ENCODE peak calls at places on chromosomes 11 and 22, in six cellular contexts. One of them, this sample, is unnamed.

GRCh38 chr22:18085188-18085587 is 7.4 kb downstream of the PEX26 start:
- DNase-seq in M059J: no peak
- DNase-seq in iPS DF 19.7: no peak
- DNase-seq in posterior cingulate gyrus: no peak
- DNase-seq in hippocampal formation: no peak
- DNase-seq in left ventricle myocardium inferior: no peak
- DNase-seq in this sample: no peak

GRCh38 chr11:134589155-134589554 is 177.1 kb upstream of the B3GAT1 start:
- DNase-seq in hippocampal formation: no peak
- DNase-seq in M059J: no peak
- DNase-seq in iPS DF 19.7: no peak
- DNase-seq in left ventricle myocardium inferior: no peak
- DNase-seq in posterior cingulate gyrus: no peak
- DNase-seq in this sample: no peak

GRCh38 chr11:118908931-118909618 is 16.7 kb downstream of the BCL9L start:
- DNase-seq in posterior cingulate gyrus: peak
- DNase-seq in M059J: peak
- DNase-seq in hippocampal formation: peak
- DNase-seq in iPS DF 19.7: no peak
- DNase-seq in left ventricle myocardium inferior: peak
- DNase-seq in this sample: peak

GRCh38 chr11:28618426-28618825 is 510.2 kb downstream of the METTL15 start:
- DNase-seq in left ventricle myocardium inferior: no peak
- DNase-seq in posterior cingulate gyrus: no peak
- DNase-seq in M059J: no peak
- DNase-seq in iPS DF 19.7: no peak
- DNase-seq in hippocampal formation: no peak
- DNase-seq in this sample: no peak

GRCh38 chr22:31950226-31950625 is 5.9 kb downstream of the YWHAH start:
- DNase-seq in left ventricle myocardium inferior: no peak
- DNase-seq in posterior cingulate gyrus: no peak
- DNase-seq in hippocampal formation: peak
- DNase-seq in M059J: no peak
- DNase-seq in iPS DF 19.7: no peak
- DNase-seq in this sample: no peak

GRCh38 chr11:130509942-130510341 is 61.5 kb downstream of the ADAMTS15 start:
- DNase-seq in iPS DF 19.7: no peak
- DNase-seq in left ventricle myocardium inferior: no peak
- DNase-seq in M059J: no peak
- DNase-seq in posterior cingulate gyrus: no peak
- DNase-seq in hippocampal formation: no peak
- DNase-seq in this sample: no peak

GRCh38 chr11:61183645-61184044 is 19.7 kb upstream of the PGA3 start:
- DNase-seq in M059J: no peak
- DNase-seq in iPS DF 19.7: no peak
- DNase-seq in left ventricle myocardium inferior: no peak
- DNase-seq in posterior cingulate gyrus: no peak
- DNase-seq in hippocampal formation: no peak
- DNase-seq in this sample: no peak

GRCh38 chr22:44845191-44845590 is 92.8 kb downstream of the ARHGAP8 start:
- DNase-seq in left ventricle myocardium inferior: no peak
- DNase-seq in iPS DF 19.7: no peak
- DNase-seq in hippocampal formation: no peak
- DNase-seq in M059J: no peak
- DNase-seq in posterior cingulate gyrus: no peak
- DNase-seq in this sample: no peak

GRCh38 chr11:128172046-128172878 is 415.1 kb downstream of the ETS1 start:
- DNase-seq in iPS DF 19.7: no peak
- DNase-seq in posterior cingulate gyrus: peak
- DNase-seq in left ventricle myocardium inferior: peak
- DNase-seq in hippocampal formation: peak
- DNase-seq in M059J: peak
- DNase-seq in this sample: peak

GRCh38 chr11:69293819-69294505 is at the start of gene MYEOV:
- DNase-seq in left ventricle myocardium inferior: no peak
- DNase-seq in hippocampal formation: no peak
- DNase-seq in M059J: peak
- DNase-seq in posterior cingulate gyrus: no peak
- DNase-seq in iPS DF 19.7: no peak
- DNase-seq in this sample: peak

GRCh38 chr22:35620624-35621245 is 3.6 kb upstream of the MB start:
- DNase-seq in posterior cingulate gyrus: no peak
- DNase-seq in iPS DF 19.7: no peak
- DNase-seq in left ventricle myocardium inferior: no peak
- DNase-seq in hippocampal formation: peak
- DNase-seq in M059J: peak
- DNase-seq in this sample: no peak

GRCh38 chr11:56932572-56933235 is 56.0 kb upstream of the OR5AK2 start:
- DNase-seq in left ventricle myocardium inferior: no peak
- DNase-seq in iPS DF 19.7: no peak
- DNase-seq in posterior cingulate gyrus: no peak
- DNase-seq in M059J: peak
- DNase-seq in hippocampal formation: no peak
- DNase-seq in this sample: peak

GRCh38 chr11:68792400-68792955 is 41.2 kb upstream of the TESMIN start:
- DNase-seq in iPS DF 19.7: no peak
- DNase-seq in left ventricle myocardium inferior: no peak
- DNase-seq in M059J: peak
- DNase-seq in posterior cingulate gyrus: no peak
- DNase-seq in hippocampal formation: no peak
- DNase-seq in this sample: peak

GRCh38 chr11:20597924-20598484 is 1.4 kb upstream of the SLC6A5 start:
- DNase-seq in hippocampal formation: no peak
- DNase-seq in iPS DF 19.7: no peak
- DNase-seq in posterior cingulate gyrus: no peak
- DNase-seq in left ventricle myocardium inferior: no peak
- DNase-seq in M059J: no peak
- DNase-seq in this sample: no peak

GRCh38 chr11:127492025-127492424 is 491.5 kb upstream of the KIRREL3 start:
- DNase-seq in left ventricle myocardium inferior: no peak
- DNase-seq in M059J: peak
- DNase-seq in hippocampal formation: no peak
- DNase-seq in posterior cingulate gyrus: no peak
- DNase-seq in iPS DF 19.7: no peak
- DNase-seq in this sample: no peak

GRCh38 chr22:31876156-31877035 is 67.9 kb upstream of the YWHAH start:
- DNase-seq in iPS DF 19.7: no peak
- DNase-seq in M059J: peak
- DNase-seq in hippocampal formation: no peak
- DNase-seq in posterior cingulate gyrus: no peak
- DNase-seq in left ventricle myocardium inferior: no peak
- DNase-seq in this sample: no peak

GRCh38 chr11:126452256-126452655 is 96.8 kb downstream of the ST3GAL4 start:
- DNase-seq in posterior cingulate gyrus: no peak
- DNase-seq in left ventricle myocardium inferior: no peak
- DNase-seq in M059J: no peak
- DNase-seq in iPS DF 19.7: no peak
- DNase-seq in hippocampal formation: no peak
- DNase-seq in this sample: peak

GRCh38 chr11:58577441-58578135 is 1.3 kb upstream of the ZFP91 start:
- DNase-seq in iPS DF 19.7: no peak
- DNase-seq in hippocampal formation: peak
- DNase-seq in left ventricle myocardium inferior: peak
- DNase-seq in posterior cingulate gyrus: no peak
- DNase-seq in M059J: peak
- DNase-seq in this sample: peak

GRCh38 chr22:39396797-39397195 is 2.8 kb upstream of the TAB1 start:
- DNase-seq in left ventricle myocardium inferior: no peak
- DNase-seq in posterior cingulate gyrus: no peak
- DNase-seq in M059J: no peak
- DNase-seq in hippocampal formation: no peak
- DNase-seq in iPS DF 19.7: no peak
- DNase-seq in this sample: no peak

GRCh38 chr11:47354913-47355282 is 2.4 kb upstream of the MYBPC3 start:
- DNase-seq in iPS DF 19.7: no peak
- DNase-seq in left ventricle myocardium inferior: no peak
- DNase-seq in hippocampal formation: no peak
- DNase-seq in posterior cingulate gyrus: no peak
- DNase-seq in M059J: no peak
- DNase-seq in this sample: no peak

GRCh38 chr22:46085831-46086576 is 64.3 kb upstream of the PPARA start:
- DNase-seq in M059J: peak
- DNase-seq in iPS DF 19.7: no peak
- DNase-seq in hippocampal formation: no peak
- DNase-seq in left ventricle myocardium inferior: peak
- DNase-seq in posterior cingulate gyrus: no peak
- DNase-seq in this sample: peak

GRCh38 chr11:33515347-33515746 is 185.3 kb downstream of the C11orf91 start:
- DNase-seq in posterior cingulate gyrus: no peak
- DNase-seq in M059J: peak
- DNase-seq in iPS DF 19.7: no peak
- DNase-seq in left ventricle myocardium inferior: no peak
- DNase-seq in hippocampal formation: no peak
- DNase-seq in this sample: no peak

GRCh38 chr11:123195182-123196059 is at the start of gene CLMP:
- DNase-seq in left ventricle myocardium inferior: peak
- DNase-seq in M059J: peak
- DNase-seq in iPS DF 19.7: no peak
- DNase-seq in hippocampal formation: no peak
- DNase-seq in posterior cingulate gyrus: peak
- DNase-seq in this sample: peak

GRCh38 chr11:67438121-67438902 is 830 bp upstream of the PTPRCAP start:
- DNase-seq in M059J: no peak
- DNase-seq in hippocampal formation: no peak
- DNase-seq in iPS DF 19.7: no peak
- DNase-seq in left ventricle myocardium inferior: no peak
- DNase-seq in posterior cingulate gyrus: no peak
- DNase-seq in this sample: no peak

GRCh38 chr11:102283088-102283487 is 34.2 kb upstream of the BIRC3 start:
- DNase-seq in M059J: peak
- DNase-seq in hippocampal formation: no peak
- DNase-seq in iPS DF 19.7: no peak
- DNase-seq in left ventricle myocardium inferior: no peak
- DNase-seq in posterior cingulate gyrus: no peak
- DNase-seq in this sample: no peak

GRCh38 chr11:2157294-2158040 is 3.5 kb downstream of the INS start:
- DNase-seq in M059J: no peak
- DNase-seq in left ventricle myocardium inferior: no peak
- DNase-seq in hippocampal formation: no peak
- DNase-seq in posterior cingulate gyrus: no peak
- DNase-seq in iPS DF 19.7: no peak
- DNase-seq in this sample: no peak

GRCh38 chr11:73907191-73907590 is 30.4 kb downstream of the PAAF1 start:
- DNase-seq in posterior cingulate gyrus: no peak
- DNase-seq in iPS DF 19.7: no peak
- DNase-seq in hippocampal formation: no peak
- DNase-seq in left ventricle myocardium inferior: no peak
- DNase-seq in M059J: peak
- DNase-seq in this sample: peak

GRCh38 chr11:70247042-70247709 is 23.3 kb upstream of the PPFIA1 start:
- DNase-seq in left ventricle myocardium inferior: no peak
- DNase-seq in M059J: peak
- DNase-seq in posterior cingulate gyrus: no peak
- DNase-seq in hippocampal formation: no peak
- DNase-seq in iPS DF 19.7: no peak
- DNase-seq in this sample: peak

GRCh38 chr22:42688914-42689275 is 31.8 kb downstream of the A4GALT start:
- DNase-seq in left ventricle myocardium inferior: no peak
- DNase-seq in posterior cingulate gyrus: no peak
- DNase-seq in M059J: no peak
- DNase-seq in iPS DF 19.7: no peak
- DNase-seq in hippocampal formation: no peak
- DNase-seq in this sample: no peak

GRCh38 chr11:92048415-92048814 is 176.2 kb upstream of the FAT3 start:
- DNase-seq in left ventricle myocardium inferior: no peak
- DNase-seq in posterior cingulate gyrus: no peak
- DNase-seq in M059J: peak
- DNase-seq in hippocampal formation: no peak
- DNase-seq in iPS DF 19.7: no peak
- DNase-seq in this sample: no peak

GRCh38 chr11:67615455-67616430 is 9.0 kb downstream of the NDUFV1 start:
- DNase-seq in posterior cingulate gyrus: no peak
- DNase-seq in hippocampal formation: no peak
- DNase-seq in left ventricle myocardium inferior: no peak
- DNase-seq in iPS DF 19.7: peak
- DNase-seq in M059J: peak
- DNase-seq in this sample: peak

GRCh38 chr11:35272391-35272821 is 133.4 kb downstream of the CD44 start:
- DNase-seq in left ventricle myocardium inferior: no peak
- DNase-seq in iPS DF 19.7: no peak
- DNase-seq in M059J: no peak
- DNase-seq in hippocampal formation: peak
- DNase-seq in posterior cingulate gyrus: no peak
- DNase-seq in this sample: peak

GRCh38 chr11:4881860-4882500 is at the start of gene OR51T1:
- DNase-seq in iPS DF 19.7: no peak
- DNase-seq in posterior cingulate gyrus: no peak
- DNase-seq in hippocampal formation: no peak
- DNase-seq in M059J: no peak
- DNase-seq in left ventricle myocardium inferior: no peak
- DNase-seq in this sample: peak

GRCh38 chr11:70918242-70918641 is 334.1 kb downstream of the SHANK2 start:
- DNase-seq in M059J: no peak
- DNase-seq in left ventricle myocardium inferior: no peak
- DNase-seq in hippocampal formation: no peak
- DNase-seq in iPS DF 19.7: no peak
- DNase-seq in posterior cingulate gyrus: no peak
- DNase-seq in this sample: no peak

GRCh38 chr11:71407356-71407755 is 40.8 kb downstream of the DHCR7 start:
- DNase-seq in posterior cingulate gyrus: no peak
- DNase-seq in iPS DF 19.7: no peak
- DNase-seq in hippocampal formation: no peak
- DNase-seq in left ventricle myocardium inferior: no peak
- DNase-seq in M059J: no peak
- DNase-seq in this sample: no peak

GRCh38 chr11:122696662-122697061 is 41.1 kb downstream of the UBASH3B start:
- DNase-seq in M059J: no peak
- DNase-seq in iPS DF 19.7: no peak
- DNase-seq in hippocampal formation: no peak
- DNase-seq in posterior cingulate gyrus: no peak
- DNase-seq in left ventricle myocardium inferior: no peak
- DNase-seq in this sample: no peak

GRCh38 chr11:88353386-88353785 is 15.8 kb upstream of the CTSC start:
- DNase-seq in hippocampal formation: no peak
- DNase-seq in M059J: no peak
- DNase-seq in left ventricle myocardium inferior: no peak
- DNase-seq in posterior cingulate gyrus: no peak
- DNase-seq in iPS DF 19.7: no peak
- DNase-seq in this sample: no peak